ENCODE peak calls at places on chromosomes 5 and 9, in four cellular contexts. B is WERI-Rb-1, X is stomach, U is heart left ventricle. D is an unnamed sample.

GRCh38 chr5:151937851-151938250 is 13.2 kb upstream of the GLRA1 start:
- DNase-seq in U (no peak), X (no peak), B (no peak), D (no peak)

GRCh38 chr9:34651876-34652602 is at the start of gene IL11RA:
- DNase-seq in B (peak), U (peak), X (peak), D (peak)

GRCh38 chr5:135262364-135262763 is 136.7 kb downstream of the MACROH2A1 start:
- DNase-seq in U (no peak), X (no peak), B (no peak), D (no peak)

GRCh38 chr5:80406980-80407734 is 707 bp upstream of the ZFYVE16 start:
- DNase-seq in X (no peak), B (peak), U (peak), D (no peak)

GRCh38 chr9:33151007-33151557 is 16.1 kb downstream of the B4GALT1 start:
- DNase-seq in U (peak), B (no peak), X (no peak), D (peak)

GRCh38 chr9:122498883-122499288 is 11.7 kb upstream of the OR1J2 start:
- DNase-seq in B (peak), X (no peak), U (no peak), D (peak)

GRCh38 chr9:80285325-80285724 is 713.6 kb downstream of the TLE4 start:
- DNase-seq in B (peak), X (no peak), U (no peak), D (no peak)

GRCh38 chr5:123365163-123365562 is 58.0 kb downstream of the CEP120 start:
- DNase-seq in B (no peak), U (no peak), X (no peak), D (no peak)

GRCh38 chr5:78961743-78962142 is 23.4 kb downstream of the ARSB start:
- DNase-seq in U (no peak), B (no peak), X (no peak), D (no peak)

GRCh38 chr5:9198399-9198798 is 347.5 kb downstream of the SEMA5A start:
- DNase-seq in U (no peak), X (no peak), B (no peak), D (no peak)

GRCh38 chr5:169200086-169200778 is 100.7 kb downstream of the SLIT3 start:
- DNase-seq in U (no peak), B (no peak), X (no peak), D (peak)
- TF ChIP-seq CTCF in U (no peak), B (no peak), X (no peak), D (no peak)

GRCh38 chr5:139638090-139638735 is 9.9 kb upstream of the CXXC5 start:
- DNase-seq in U (peak), X (peak), B (peak), D (peak)

GRCh38 chr5:139638736-139639618 is 9.2 kb upstream of the CXXC5 start:
- DNase-seq in B (peak), X (peak), U (no peak), D (peak)

GRCh38 chr5:139636975-139637408 is 11.2 kb upstream of the CXXC5 start:
- DNase-seq in B (no peak), U (no peak), X (no peak), D (no peak)

GRCh38 chr5:139636207-139636792 is 11.8 kb upstream of the CXXC5 start:
- DNase-seq in B (no peak), U (no peak), X (peak), D (no peak)

GRCh38 chr5:139637438-139638089 is 10.6 kb upstream of the CXXC5 start:
- DNase-seq in B (peak), X (peak), U (peak), D (peak)
- TF ChIP-seq CTCF in B (peak), X (no peak), U (peak), D (no peak)

DNA sequence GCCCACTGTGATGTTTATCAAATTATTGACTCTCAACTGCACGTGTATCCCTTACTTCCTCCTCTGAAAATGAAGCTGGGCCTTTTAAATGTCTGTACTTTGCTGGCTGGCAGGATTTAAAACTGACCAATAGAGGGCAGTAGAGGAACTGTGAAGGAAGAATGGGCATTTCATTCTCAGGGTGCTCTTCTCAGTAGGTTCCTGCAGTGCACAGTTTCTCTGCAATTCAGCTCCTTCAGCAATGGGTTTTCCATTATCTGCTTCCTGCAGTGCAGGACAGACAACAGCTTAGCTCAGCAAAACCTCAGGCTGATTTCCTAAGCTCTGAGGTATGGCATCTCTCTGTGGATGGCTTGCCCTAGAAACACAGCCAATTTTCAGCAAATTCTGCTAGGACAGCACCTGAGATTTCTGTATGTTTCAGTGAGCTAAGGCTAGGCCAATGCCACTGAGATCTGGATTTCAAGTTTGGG is 298.4 kb upstream of the PRDM9 start:
- DNase-seq in B (peak), U (no peak), X (no peak), D (peak)
- TF ChIP-seq CTCF in B (peak), U (peak), X (no peak), D (peak)

GRCh38 chr5:178861627-178862026 is 1.9 kb downstream of the ZNF354B start:
- DNase-seq in U (no peak), X (no peak), B (no peak), D (no peak)

GRCh38 chr5:178854284-178854683 is 5.5 kb upstream of the ZNF354B start:
- DNase-seq in U (no peak), X (no peak), B (no peak), D (no peak)

DNA sequence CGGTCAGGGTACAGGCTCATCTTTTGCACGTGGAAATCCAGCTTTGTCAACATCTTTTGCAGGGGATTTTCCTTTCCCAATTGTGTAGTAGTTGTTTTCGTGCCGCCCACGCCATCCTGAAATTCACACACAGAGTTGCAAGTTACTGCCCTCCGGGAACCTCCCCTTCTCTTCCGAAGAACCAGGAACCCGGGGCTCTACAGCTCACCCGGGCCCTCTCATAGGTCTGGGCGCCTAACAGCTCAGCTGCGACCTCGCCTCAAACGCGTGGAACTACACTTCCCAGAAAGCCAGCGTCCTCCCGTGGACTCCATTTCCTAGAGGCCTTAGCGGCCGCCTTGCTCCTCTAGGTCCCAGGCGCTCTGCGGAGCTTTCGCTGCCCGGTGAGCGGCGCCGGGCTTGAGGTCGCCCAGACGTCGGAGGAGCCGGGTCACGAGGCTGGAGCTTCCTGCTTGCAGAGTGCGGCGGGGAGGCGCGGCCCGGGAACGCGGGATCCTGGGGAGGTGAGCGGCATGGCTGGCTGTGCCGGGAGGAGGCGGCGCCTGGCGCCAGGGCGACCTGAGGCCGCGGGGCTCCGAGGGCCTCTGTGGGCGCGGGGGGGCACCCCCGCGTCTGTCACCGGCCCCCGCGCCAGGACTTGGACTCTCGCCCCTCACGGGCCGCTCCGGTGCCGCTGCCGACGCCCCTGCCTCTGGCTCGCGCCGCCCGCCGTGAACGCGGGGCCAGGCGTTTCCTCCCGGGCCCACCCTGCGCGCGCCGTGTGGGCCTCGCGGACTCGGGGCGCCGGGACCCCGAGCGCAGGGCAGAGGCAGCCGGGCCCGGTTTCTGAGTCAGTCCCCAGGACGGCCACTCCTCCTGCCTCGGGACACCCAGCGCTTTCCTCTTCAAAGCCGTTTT is at the start of gene ZNF354B:
- DNase-seq in X (peak), U (peak), B (peak), D (peak)
- TF ChIP-seq CTCF in X (no peak), U (peak), B (no peak), D (peak)

DNA sequence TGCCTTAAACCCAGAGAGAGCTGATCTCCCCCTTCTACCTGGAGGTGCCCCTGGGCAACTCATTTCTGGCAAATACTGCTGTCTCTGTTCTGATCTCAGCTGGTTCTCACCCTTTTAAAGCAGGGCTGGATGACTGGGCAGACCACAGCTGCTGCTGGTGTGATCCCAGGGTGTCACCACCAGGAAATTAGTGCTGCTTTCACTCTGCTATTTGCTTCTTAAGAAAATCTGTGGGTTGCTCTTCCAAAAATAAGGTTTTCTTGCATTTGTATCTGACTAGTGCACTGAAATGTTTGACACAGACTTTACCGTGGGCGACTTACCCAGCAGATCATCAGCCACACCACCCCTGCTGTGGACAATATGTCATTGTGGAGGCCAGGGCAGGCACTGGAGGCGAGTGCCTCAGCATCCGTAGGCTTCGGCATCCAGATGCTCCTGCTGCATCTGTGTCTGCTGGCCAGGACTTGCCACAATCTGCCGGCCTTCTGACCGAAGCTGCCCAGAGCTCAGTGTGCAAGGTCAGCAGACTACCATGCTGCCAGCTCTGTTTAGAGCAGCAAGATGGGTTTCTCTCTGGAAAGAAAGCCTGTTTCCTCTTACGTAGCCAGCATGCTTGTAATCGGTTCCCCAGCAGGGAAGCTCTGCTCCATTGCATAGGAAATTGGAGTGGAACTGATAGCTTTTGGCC is 13.6 kb downstream of the ARHGAP26 start:
- DNase-seq in B (no peak), U (peak), X (no peak), D (peak)
- TF ChIP-seq CTCF in B (no peak), U (no peak), X (no peak), D (no peak)

GRCh38 chr5:7392401-7393024 is 3.4 kb upstream of the ADCY2 start:
- DNase-seq in X (no peak), B (no peak), U (no peak), D (no peak)

GRCh38 chr5:7388553-7388952 is 7.4 kb upstream of the ADCY2 start:
- DNase-seq in U (no peak), B (peak), X (no peak), D (no peak)

GRCh38 chr5:7391688-7392400 is 4.1 kb upstream of the ADCY2 start:
- DNase-seq in X (peak), U (no peak), B (peak), D (no peak)

GRCh38 chr5:7393921-7394799 is 1.8 kb upstream of the ADCY2 start:
- DNase-seq in U (no peak), X (no peak), B (peak), D (no peak)

DNA sequence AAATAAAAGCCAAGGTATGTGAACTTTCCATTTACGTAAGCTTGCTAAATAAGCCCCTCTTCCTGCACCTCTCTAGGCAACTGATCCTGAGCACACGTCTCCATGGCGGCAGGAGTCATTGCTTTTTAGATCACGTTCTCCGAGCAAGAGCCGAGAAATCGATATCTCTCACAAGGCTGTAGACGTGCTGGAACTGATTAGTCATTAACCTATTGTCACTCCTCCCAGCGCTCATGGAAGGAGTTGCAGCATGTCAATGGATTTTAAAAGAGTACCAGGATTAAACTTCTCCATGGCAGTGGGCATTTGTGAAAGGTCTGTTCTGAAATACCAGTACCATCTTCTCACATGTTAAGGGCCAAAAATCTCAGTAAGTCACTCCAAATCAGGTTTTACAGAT is 4.7 kb upstream of the ADCY2 start:
- DNase-seq in X (no peak), B (peak), U (no peak), D (no peak)
- TF ChIP-seq CTCF in X (no peak), B (peak), U (no peak), D (no peak)

DNA sequence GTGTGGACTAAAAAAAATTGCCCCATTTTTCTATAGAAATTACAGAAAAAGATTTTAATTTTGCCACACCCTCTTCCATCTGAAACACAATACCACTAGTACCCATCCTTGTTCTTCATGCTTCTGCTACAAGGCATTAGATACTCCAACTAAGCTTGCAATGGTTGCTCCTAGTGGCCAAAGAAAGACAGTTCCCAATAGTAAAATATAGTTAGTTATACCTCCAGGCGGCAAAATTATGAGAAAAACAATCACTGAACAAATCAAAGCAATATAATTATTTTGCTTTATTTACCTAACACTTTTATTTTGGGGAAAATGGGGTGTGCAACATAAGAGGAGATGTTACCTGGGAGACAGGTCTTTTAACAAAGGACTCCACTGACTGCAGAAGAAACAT is 101.2 kb downstream of the RAPGEF6 start:
- DNase-seq in X (no peak), U (no peak), B (no peak), D (no peak)
- TF ChIP-seq CTCF in X (no peak), U (peak), B (peak), D (peak)

GRCh38 chr5:111425205-111425604 is 87.1 kb downstream of the STARD4 start:
- DNase-seq in X (no peak), U (no peak), B (no peak), D (no peak)

GRCh38 chr5:111427762-111428161 is 84.6 kb downstream of the STARD4 start:
- DNase-seq in X (no peak), U (no peak), B (no peak), D (no peak)

GRCh38 chr5:111422747-111423455 is 89.4 kb downstream of the STARD4 start:
- DNase-seq in U (no peak), B (no peak), X (no peak), D (no peak)

DNA sequence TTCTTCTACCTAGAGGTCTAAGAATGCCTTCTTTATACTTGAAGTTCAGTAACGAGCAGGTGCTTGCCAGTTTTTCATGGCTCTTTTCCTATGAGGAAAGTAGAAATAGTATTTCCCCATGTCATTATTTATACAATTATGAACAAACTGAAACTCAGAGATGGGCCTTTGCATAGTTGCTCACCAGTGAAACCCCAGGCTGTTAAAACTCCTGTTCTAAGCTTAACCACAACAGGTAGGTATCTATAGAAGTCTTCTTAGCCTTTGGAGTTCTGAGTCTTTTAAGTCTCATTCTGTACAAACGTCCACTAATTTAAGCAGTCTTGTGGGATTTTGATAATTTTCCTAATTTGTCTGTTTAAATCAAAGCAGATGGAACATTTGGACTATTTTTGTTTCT is 90.1 kb downstream of the STARD4 start:
- DNase-seq in U (no peak), B (no peak), X (no peak), D (no peak)
- TF ChIP-seq CTCF in U (no peak), B (no peak), X (no peak), D (no peak)

GRCh38 chr9:112121633-112122032 is 53.5 kb downstream of the SUSD1 start:
- DNase-seq in X (no peak), U (no peak), B (no peak), D (no peak)
- TF ChIP-seq CTCF in X (no peak), U (no peak), B (no peak), D (no peak)

D was measured in BE2C.